ENCODE peak calls at places on chromosomes 4 and X, in four cellular contexts. U, O, B and I are unnamed samples.

GRCh38 chr4:170887396-170887795 is 797.6 kb upstream of the AADAT start:
- DNase-seq in B (no peak), U (no peak), O (no peak), I (no peak)

GRCh38 chr4:113674733-113675132 is 86.8 kb downstream of the CAMK2D start:
- DNase-seq in O (no peak), B (no peak), U (no peak), I (no peak)

GRCh38 chrX:54181196-54181953 is 1.7 kb downstream of the FAM120C start:
- DNase-seq in U (no peak), B (no peak), O (no peak), I (no peak)

GRCh38 chr4:71389149-71389840 is 50.5 kb downstream of the SLC4A4 start:
- DNase-seq in U (no peak), B (no peak), O (no peak), I (no peak)

GRCh38 chr4:17494258-17494657 is 17.6 kb downstream of the QDPR start:
- DNase-seq in U (no peak), O (no peak), B (no peak), I (no peak)

GRCh38 chr4:74376888-74377483 is 12.0 kb downstream of the EREG start:
- DNase-seq in O (no peak), B (no peak), U (no peak), I (no peak)

GRCh38 chr4:28310926-28311325 is 1450.3 kb downstream of the STIM2 start:
- DNase-seq in U (no peak), O (no peak), B (no peak), I (no peak)

GRCh38 chrX:123731258-123731986 is 1.4 kb downstream of the THOC2 start:
- DNase-seq in O (no peak), B (no peak), U (no peak), I (no peak)

GRCh38 chr4:27692098-27692679 is 831.5 kb downstream of the STIM2 start:
- DNase-seq in B (peak; percentile 12), O (peak; percentile 7), U (no peak), I (no peak)

GRCh38 chr4:3765271-3766206 is 646 bp upstream of the ADRA2C start:
- DNase-seq in O (no peak), B (peak; percentile 65), U (no peak), I (peak; percentile 53)

GRCh38 chr4:74189331-74190043 is 31.6 kb downstream of the MTHFD2L start:
- DNase-seq in U (no peak), B (no peak), O (no peak), I (no peak)

GRCh38 chrX:73943572-73943899 is 360.4 kb upstream of the ZCCHC13 start:
- DNase-seq in B (no peak), O (no peak), U (no peak), I (no peak)

GRCh38 chrX:132957211-132958085 is 981 bp downstream of the HS6ST2 start:
- DNase-seq in B (peak; percentile 19), O (no peak), U (peak; percentile 48), I (peak; percentile 56)

GRCh38 chr4:133186845-133187244 is 37.8 kb downstream of the PCDH10 start:
- DNase-seq in B (no peak), U (no peak), O (no peak), I (no peak)

GRCh38 chrX:12771445-12772069 is 19.7 kb upstream of the PRPS2 start:
- DNase-seq in U (no peak), O (peak; percentile 41), B (peak; percentile 63), I (peak; percentile 50)

GRCh38 chrX:153905481-153906095 is 1.1 kb downstream of the AVPR2 start:
- DNase-seq in O (no peak), U (peak; percentile 14), B (no peak), I (no peak)

GRCh38 chr4:38605794-38606586 is 58.0 kb upstream of the KLF3 start:
- DNase-seq in B (no peak), U (no peak), O (no peak), I (no peak)

GRCh38 chr4:106875340-106875739 is 160.8 kb downstream of the DKK2 start:
- DNase-seq in O (no peak), U (no peak), B (no peak), I (no peak)

GRCh38 chr4:24850669-24851068 is 55.3 kb downstream of the SOD3 start:
- DNase-seq in O (no peak), U (no peak), B (no peak), I (no peak)

GRCh38 chr4:181877329-181877848 is 365.8 kb upstream of the TENM3 start:
- DNase-seq in O (no peak), U (no peak), B (no peak), I (no peak)

GRCh38 chr4:90992213-90992612 is 865.0 kb downstream of the CCSER1 start:
- DNase-seq in U (no peak), B (no peak), O (no peak), I (no peak)

GRCh38 chr4:134544303-134544761 is 342.7 kb upstream of the PABPC4L start:
- DNase-seq in B (no peak), U (no peak), O (no peak), I (no peak)

GRCh38 chrX:13287816-13288215 is 32.0 kb downstream of the ATXN3L start:
- DNase-seq in B (no peak), O (no peak), U (no peak), I (no peak)

GRCh38 chrX:53711446-53711845 is 24.9 kb upstream of the HUWE1 start:
- DNase-seq in B (no peak), U (no peak), O (no peak), I (no peak)

GRCh38 chrX:55907968-55908607 is 190.5 kb downstream of the RRAGB start:
- DNase-seq in U (peak; percentile 51), B (peak; percentile 33), O (peak; percentile 37), I (peak; percentile 42)

GRCh38 chr4:165873298-165874071 is 448 bp downstream of the TLL1 start:
- DNase-seq in U (no peak), B (peak; percentile 67), O (no peak), I (peak; percentile 37)

GRCh38 chr4:74682567-74683359 is 111.6 kb downstream of the BTC start:
- DNase-seq in U (no peak), B (no peak), O (no peak), I (no peak)

GRCh38 chr4:138192113-138192512 is 50.0 kb downstream of the SLC7A11 start:
- DNase-seq in B (no peak), U (no peak), O (no peak), I (no peak)

GRCh38 chrX:110442631-110443030 is 84.0 kb downstream of the RTL9 start:
- DNase-seq in O (no peak), U (no peak), B (peak; percentile 15), I (no peak)
- TF ChIP-seq CTCF in O (peak; percentile 47), U (no peak), B (peak; percentile 14), I (peak; percentile 50)

GRCh38 chrX:20668550-20668949 is 401.8 kb upstream of the RPS6KA3 start:
- DNase-seq in U (no peak), O (no peak), B (no peak), I (no peak)

GRCh38 chrX:20664774-20665173 is 398.1 kb upstream of the RPS6KA3 start:
- DNase-seq in O (no peak), B (peak; percentile 10), U (no peak), I (no peak)

GRCh38 chrX:20665441-20665840 is 398.7 kb upstream of the RPS6KA3 start:
- DNase-seq in U (no peak), O (no peak), B (no peak), I (no peak)

GRCh38 chrX:20663287-20663686 is 396.6 kb upstream of the RPS6KA3 start:
- DNase-seq in U (no peak), B (no peak), O (no peak), I (no peak)

DNA sequence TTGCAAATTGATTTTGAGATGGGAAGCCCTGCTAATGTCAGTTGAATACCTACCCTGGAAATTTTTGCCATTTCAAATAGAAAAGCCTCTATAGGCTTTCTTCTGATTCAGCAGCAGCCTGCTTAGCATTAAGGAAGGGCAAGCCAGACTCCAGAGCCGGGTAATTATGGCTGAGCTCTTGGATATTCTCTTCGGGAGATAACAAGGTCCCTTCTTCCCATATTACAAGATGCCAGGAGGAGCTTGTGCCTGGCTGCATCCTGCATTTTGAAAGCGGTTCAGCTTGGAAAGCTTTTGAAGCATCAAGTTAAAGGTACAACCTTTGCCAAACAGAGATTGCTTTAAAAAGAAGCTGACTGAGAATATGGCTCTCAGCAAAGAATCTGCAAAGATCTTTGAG is 399.6 kb upstream of the RPS6KA3 start:
- DNase-seq in B (no peak), U (no peak), O (no peak), I (no peak)
- TF ChIP-seq CTCF in B (no peak), U (no peak), O (no peak), I (no peak)

GRCh38 chrX:19332983-19333382 is 10.7 kb upstream of the PDHA1 start:
- DNase-seq in O (no peak), B (no peak), U (no peak), I (no peak)

GRCh38 chrX:19334945-19335626 is 8.6 kb upstream of the PDHA1 start:
- DNase-seq in B (peak; percentile 4), U (no peak), O (peak; percentile 55), I (no peak)
- TF ChIP-seq CTCF in B (peak; percentile 58), U (no peak), O (peak; percentile 67), I (peak; percentile 57)

GRCh38 chr4:87219648-87220093 is 747 bp downstream of the KLHL8 start:
- DNase-seq in U (peak; percentile 38), O (peak; percentile 18), B (no peak), I (peak; percentile 36)
- TF ChIP-seq CTCF in U (peak; percentile 27), O (peak; percentile 41), B (peak; percentile 9), I (peak; percentile 61)

GRCh38 chr4:7327341-7327885 is 107.3 kb downstream of the PSAPL1 start:
- DNase-seq in B (no peak), U (no peak), O (no peak), I (no peak)

GRCh38 chr4:7330031-7330596 is 104.6 kb downstream of the PSAPL1 start:
- DNase-seq in O (no peak), U (no peak), B (no peak), I (no peak)

GRCh38 chr4:7328162-7328912 is 106.4 kb downstream of the PSAPL1 start:
- DNase-seq in U (no peak), B (no peak), O (no peak), I (no peak)

GRCh38 chr4:7330811-7331681 is 103.7 kb downstream of the PSAPL1 start:
- DNase-seq in O (no peak), B (no peak), U (no peak), I (no peak)

GRCh38 chr4:7328913-7329638 is 105.7 kb downstream of the PSAPL1 start:
- DNase-seq in O (no peak), U (no peak), B (no peak), I (no peak)
- TF ChIP-seq CTCF in O (no peak), U (no peak), B (no peak), I (no peak)

GRCh38 chr4:135672202-135672601 is 1470.6 kb upstream of the PABPC4L start:
- DNase-seq in O (no peak), U (no peak), B (no peak), I (no peak)

DNA sequence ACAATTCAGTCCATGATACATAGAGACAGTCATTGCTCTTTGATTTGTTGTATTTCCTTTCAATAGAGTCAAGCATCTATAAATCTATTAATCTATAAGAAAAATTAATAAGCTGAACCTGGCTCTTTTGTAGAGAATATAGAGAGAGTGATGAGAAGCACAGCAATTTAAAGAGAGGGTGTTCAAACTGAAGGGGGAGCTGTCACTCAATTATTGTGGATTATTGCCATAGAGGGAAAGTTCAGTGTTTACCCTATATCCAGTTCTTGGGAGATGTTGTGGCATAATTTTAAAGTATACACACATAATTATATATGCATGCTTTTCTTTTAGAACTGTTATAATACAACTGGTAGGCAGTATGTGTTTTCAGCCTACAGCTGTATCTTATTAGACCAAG is 1469.0 kb upstream of the PABPC4L start:
- DNase-seq in O (no peak), B (no peak), U (no peak), I (no peak)
- TF ChIP-seq CTCF in O (no peak), B (no peak), U (no peak), I (no peak)